ENCODE peak calls at places on chromosomes 11 and 22, in eight cellular contexts. Y is lung; C is IMR-90; H is GM23248; I is right lobe of liver; L is CD8-positive, alpha-beta memory T cell; U is heart right ventricle; T is left ventricle myocardium inferior. N is an unnamed sample.

GRCh38 chr11:61775106-61775505 is 17.3 kb downstream of the TMEM258 start:
- DNase-seq in H (no peak), L (no peak), Y (no peak), C (no peak), I (no peak), U (no peak), T (no peak), N (no peak)

GRCh38 chr11:130042093-130042591 is 27.6 kb upstream of the APLP2 start:
- DNase-seq in L (no peak), H (peak; percentile 95), I (no peak), T (no peak), C (peak; percentile 99), U (no peak), Y (no peak), N (no peak)

GRCh38 chr11:10580625-10581024 is 12.2 kb upstream of the LYVE1 start:
- DNase-seq in H (no peak), I (no peak), Y (no peak), T (no peak), C (peak; percentile 43), L (no peak), U (no peak), N (no peak)

GRCh38 chr11:35260342-35260985 is 121.5 kb downstream of the CD44 start:
- DNase-seq in U (no peak), T (no peak), L (no peak), H (peak; percentile 93), I (no peak), Y (no peak), C (peak; percentile 96), N (no peak)

GRCh38 chr22:17233348-17234043 is 14.3 kb upstream of the ADA2 start:
- DNase-seq in I (no peak), U (no peak), Y (no peak), T (no peak), L (no peak), C (no peak), H (no peak), N (no peak)

GRCh38 chr11:103851166-103851651 is 185.2 kb upstream of the DDI1 start:
- DNase-seq in H (peak; percentile 36), C (peak; percentile 69), U (no peak), I (no peak), L (no peak), T (no peak), Y (no peak), N (no peak)

GRCh38 chr11:107587306-107587979 is 3.5 kb upstream of the ELMOD1 start:
- DNase-seq in C (peak; percentile 63), L (no peak), H (peak; percentile 43), T (no peak), Y (no peak), U (no peak), I (no peak), N (no peak)

GRCh38 chr11:17439316-17439782 is 37.3 kb downstream of the ABCC8 start:
- DNase-seq in L (no peak), U (no peak), H (no peak), C (no peak), Y (no peak), I (no peak), T (no peak), N (no peak)

GRCh38 chr11:1230456-1231395 is 7.9 kb downstream of the MUC5B start:
- DNase-seq in I (peak; percentile 17), H (no peak), T (no peak), U (peak; percentile 12), Y (no peak), L (peak; percentile 41), C (no peak), N (peak; percentile 19)

GRCh38 chr11:72783144-72783910 is 10.5 kb downstream of the STARD10 start:
- DNase-seq in I (no peak), C (no peak), H (no peak), Y (no peak), L (no peak), T (no peak), U (no peak), N (no peak)
- H3K4me1 ChIP-seq in I (peaks cover 2% of the 10 kb centered on the region), C (peaks cover 6% of the 10 kb centered on the region), H (no peaks in the 10 kb centered on the region), Y (no peaks in the 10 kb centered on the region), L (peaks cover 17% of the 10 kb centered on the region), T (peaks cover 32% of the 10 kb centered on the region), U (peaks cover 12% of the 10 kb centered on the region), N (peaks cover 3% of the 10 kb centered on the region)

DNA sequence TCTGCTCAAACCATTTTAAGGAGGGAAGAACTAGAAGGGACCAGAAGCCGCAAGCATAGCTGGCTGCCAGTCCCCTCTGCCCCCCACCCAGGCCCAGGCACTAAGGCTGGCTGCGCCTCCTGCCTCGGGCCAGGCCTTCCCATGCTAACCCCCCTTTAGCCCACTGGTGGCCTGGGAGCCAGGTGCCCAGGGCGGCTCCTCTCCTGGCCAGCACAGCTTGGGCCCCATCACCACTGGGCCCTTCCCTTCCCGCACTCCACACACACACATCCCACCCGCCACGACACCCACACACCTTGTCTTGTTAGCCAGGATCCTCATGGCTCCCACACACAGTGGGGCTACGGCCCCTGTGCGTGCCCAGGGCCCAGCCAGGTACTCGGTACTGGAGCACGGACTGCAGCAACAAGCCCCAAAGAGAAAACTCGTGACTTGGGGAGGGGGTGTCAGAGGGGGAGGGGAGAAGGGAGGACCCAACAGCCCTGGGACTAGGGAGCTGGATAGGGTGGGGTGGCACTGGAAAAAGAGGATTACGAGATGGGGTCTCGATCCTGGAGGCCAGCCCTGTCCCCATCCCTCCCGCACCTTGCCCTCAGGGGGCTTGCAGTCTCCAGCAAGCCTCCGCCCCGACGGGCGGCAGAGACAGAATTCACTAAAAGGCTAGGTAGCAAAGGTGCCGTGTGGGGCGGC is 16.0 kb downstream of the BCL9L start:
- DNase-seq in C (no peak), T (no peak), I (no peak), U (no peak), H (peak; percentile 40), L (no peak), Y (no peak), N (no peak)
- H3K4me3 ChIP-seq in C (peak overlapping the region; percentile 25), T (peak overlapping the region; percentile 63), I (peak overlapping the region; percentile 21), U (peak overlapping the region; percentile 37), H (peak overlapping the region; percentile 72), L (peak overlapping the region; percentile 19), Y (peak overlapping the region; percentile 41), N (peak overlapping the region; percentile 32)

GRCh38 chr11:111301840-111302113 is 3.4 kb downstream of the POU2AF3 start:
- DNase-seq in T (no peak), I (no peak), L (no peak), C (no peak), U (no peak), H (no peak), Y (no peak), N (no peak)

GRCh38 chr11:111302298-111302697 is 4.0 kb downstream of the POU2AF3 start:
- DNase-seq in I (no peak), T (no peak), H (no peak), L (no peak), U (no peak), C (no peak), Y (peak; percentile 72), N (no peak)

GRCh38 chr11:111299111-111300026 is 1.0 kb downstream of the POU2AF3 start:
- DNase-seq in L (no peak), H (peak; percentile 71), T (peak; percentile 59), C (peak; percentile 23), U (peak; percentile 67), I (peak; percentile 81), Y (peak; percentile 75), N (no peak)

GRCh38 chr11:111300569-111300968 is 2.2 kb downstream of the POU2AF3 start:
- DNase-seq in T (no peak), H (no peak), Y (no peak), I (no peak), U (no peak), L (no peak), C (no peak), N (no peak)

DNA sequence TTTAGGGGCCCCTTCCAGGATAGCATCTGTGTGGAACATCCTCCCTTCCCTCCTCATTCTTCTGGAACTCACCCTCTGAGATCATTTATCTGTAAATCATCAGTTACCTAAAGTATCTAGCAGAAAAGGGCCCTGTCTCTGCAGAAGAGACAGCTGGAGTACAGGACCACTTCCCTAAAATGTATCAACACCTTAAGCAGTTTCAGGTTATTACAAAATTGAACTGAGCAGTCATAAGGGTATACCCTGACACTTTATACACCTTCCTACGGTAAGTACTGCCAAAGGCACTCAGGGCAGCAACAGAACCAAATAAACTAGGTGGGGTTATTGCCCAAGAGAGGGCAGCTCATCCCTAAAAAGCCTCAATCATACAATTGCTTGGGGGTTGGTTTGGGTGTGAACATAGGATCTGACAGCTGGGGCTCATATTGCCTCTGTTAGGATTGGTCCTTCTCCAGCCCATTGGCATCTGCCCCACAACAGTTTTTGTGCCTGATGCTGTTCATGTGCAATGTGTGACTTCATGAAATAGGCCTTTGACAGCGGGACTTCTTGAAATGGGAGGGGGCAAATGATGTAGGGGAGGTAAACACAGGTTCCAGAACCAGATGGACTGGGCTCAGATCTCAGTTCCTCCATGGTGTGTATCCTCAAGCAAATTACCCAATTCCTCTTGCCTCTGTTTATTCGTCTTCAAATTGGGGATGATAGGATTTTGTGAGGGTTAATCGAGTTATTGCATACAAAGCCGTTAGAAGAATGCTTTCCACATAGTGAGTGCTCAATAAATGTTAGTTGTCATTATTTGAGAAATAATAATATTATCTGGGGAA is 2.9 kb downstream of the POU2AF3 start:
- DNase-seq in L (no peak), I (peak; percentile 52), C (no peak), T (no peak), H (no peak), Y (no peak), U (no peak), N (no peak)
- H3K4me1 ChIP-seq in L (no peaks in the 10 kb centered on the region), I (no peaks in the 10 kb centered on the region), C (no peaks in the 10 kb centered on the region), T (peaks cover 16% of the 10 kb centered on the region), H (no peaks in the 10 kb centered on the region), Y (no peaks in the 10 kb centered on the region), U (peaks cover 4% of the 10 kb centered on the region), N (no peaks in the 10 kb centered on the region)

DNA sequence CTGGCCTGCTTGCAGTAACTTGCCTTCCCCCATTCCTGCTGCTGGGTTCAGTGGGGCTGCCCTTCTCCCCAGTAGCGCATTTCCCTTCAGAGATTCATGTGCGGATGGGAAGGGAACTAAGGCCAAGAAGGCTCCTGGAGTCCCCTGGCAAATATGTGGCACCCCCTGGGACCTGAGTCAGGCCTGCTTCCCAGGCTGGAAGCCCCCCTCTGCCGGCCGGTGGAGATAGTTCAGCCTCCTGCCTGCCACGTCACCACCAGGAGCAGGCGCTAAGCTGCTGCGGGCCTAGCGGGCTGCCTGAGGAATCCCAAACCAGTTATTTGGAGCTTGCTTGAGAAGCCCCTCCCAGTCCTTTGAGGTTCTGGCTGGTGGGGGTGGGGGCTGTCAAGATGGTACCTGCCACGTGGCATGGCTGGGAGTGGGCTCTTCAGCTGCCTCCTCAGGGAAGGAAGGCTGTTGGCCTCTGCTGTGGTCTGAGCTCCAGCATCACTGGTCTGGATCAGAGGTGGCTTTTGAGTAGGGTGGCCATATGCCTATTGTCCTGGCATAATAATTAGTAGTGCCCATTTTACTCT is 2.0 kb downstream of the SERPINH1 start:
- DNase-seq in I (no peak), H (peak; percentile 97), U (peak; percentile 62), T (peak; percentile 64), L (no peak), Y (no peak), C (peak; percentile 92), N (no peak)
- H3K4me3 ChIP-seq in I (peak overlapping the region; percentile 91), H (peak overlapping the region; percentile 87), U (peak overlapping the region; percentile 82), T (peak overlapping the region; percentile 90), L (no peak overlapping the region), Y (peak overlapping the region; percentile 76), C (peak overlapping the region; percentile 61), N (no peak overlapping the region)

N was measured in BE2C.